ENCODE peak calls at places on chromosome 20, in five cellular contexts. W is K562, X is IMR-90, S is H1, Z is HCT116. H is an unnamed sample.

GRCh38 chr20:19683822-19684221 is 74.2 kb upstream of the RIN2 start:
- DNase-seq in W (no peak), X (no peak), S (no peak), Z (no peak), H (no peak)

GRCh38 chr20:59802471-59803221 is 130.8 kb downstream of the SYCP2 start:
- DNase-seq in W (no peak), X (no peak), S (no peak), Z (no peak), H (no peak)

GRCh38 chr20:24999568-24999967 is 7.0 kb upstream of the APMAP start:
- DNase-seq in W (no peak), X (no peak), S (no peak), Z (no peak), H (no peak)

GRCh38 chr20:62823688-62824475 is 7.0 kb downstream of the COL9A3 start:
- DNase-seq in W (no peak), X (no peak), S (peak; percentile 71), Z (no peak), H (no peak)

GRCh38 chr20:48615871-48616270 is 211.9 kb downstream of the PREX1 start:
- DNase-seq in W (no peak), X (no peak), S (no peak), Z (no peak), H (no peak)

GRCh38 chr20:59630526-59630925 is 26.2 kb downstream of the PHACTR3 start:
- DNase-seq in W (no peak), X (no peak), S (no peak), Z (no peak), H (no peak)

GRCh38 chr20:61288331-61288784 is 36.3 kb downstream of the CDH4 start:
- DNase-seq in W (no peak), X (no peak), S (peak; percentile 34), Z (no peak), H (no peak)

GRCh38 chr20:33092361-33092760 is 12.9 kb downstream of the BPIFB4 start:
- DNase-seq in W (no peak), X (no peak), S (no peak), Z (no peak), H (no peak)

GRCh38 chr20:44990425-44990824 is 24.1 kb downstream of the STK4 start:
- DNase-seq in W (no peak), X (no peak), S (no peak), Z (no peak), H (no peak)

GRCh38 chr20:2741463-2741862 is 48.9 kb downstream of the EBF4 start:
- DNase-seq in W (no peak), X (no peak), S (no peak), Z (no peak), H (no peak)

GRCh38 chr20:24501764-24502163 is 32.3 kb downstream of the SYNDIG1 start:
- DNase-seq in W (no peak), X (no peak), S (no peak), Z (no peak), H (no peak)

GRCh38 chr20:3751664-3752385 is 15.7 kb downstream of the ADISSP start:
- DNase-seq in W (no peak), X (no peak), S (peak; percentile 89), Z (no peak), H (peak; percentile 48)

GRCh38 chr20:21265457-21266190 is 37.5 kb upstream of the XRN2 start:
- DNase-seq in W (no peak), X (no peak), S (no peak), Z (no peak), H (no peak)

GRCh38 chr20:8933391-8933807 is 135.5 kb upstream of the PLCB4 start:
- DNase-seq in W (no peak), X (no peak), S (no peak), Z (no peak), H (no peak)

GRCh38 chr20:1391640-1392442 is 1.0 kb downstream of the FKBP1A start:
- DNase-seq in W (peak; percentile 32), X (peak; percentile 43), S (no peak), Z (no peak), H (no peak)

GRCh38 chr20:41141153-41141815 is 3.9 kb downstream of the PLCG1 start:
- DNase-seq in W (peak; percentile 29), X (peak; percentile 58), S (no peak), Z (no peak), H (no peak)

GRCh38 chr20:62066339-62066982 is 780 bp upstream of the TAF4 start:
- DNase-seq in W (peak; percentile 73), X (no peak), S (peak; percentile 79), Z (no peak), H (peak; percentile 61)

GRCh38 chr20:10074513-10074912 is 39.7 kb downstream of the ANKEF1 start:
- DNase-seq in W (no peak), X (peak; percentile 90), S (no peak), Z (peak; percentile 29), H (peak; percentile 75)

GRCh38 chr20:33024609-33025317 is 6.7 kb upstream of the BPIFB6 start:
- DNase-seq in W (no peak), X (no peak), S (no peak), Z (no peak), H (no peak)

GRCh38 chr20:17928633-17929311 is 39.8 kb downstream of the SNX5 start:
- DNase-seq in W (no peak), X (no peak), S (no peak), Z (no peak), H (no peak)

GRCh38 chr20:40254023-40254772 is 434.8 kb downstream of the MAFB start:
- DNase-seq in W (no peak), X (no peak), S (no peak), Z (no peak), H (no peak)

GRCh38 chr20:40754372-40754943 is 65.4 kb upstream of the MAFB start:
- DNase-seq in W (no peak), X (no peak), S (no peak), Z (no peak), H (no peak)

GRCh38 chr20:44491635-44492395 is 16.1 kb downstream of the TTPAL start:
- DNase-seq in W (no peak), X (peak; percentile 67), S (no peak), Z (no peak), H (no peak)

GRCh38 chr20:32018269-32019155 is 8.3 kb downstream of the CCM2L start:
- DNase-seq in W (peak; percentile 88), X (no peak), S (peak; percentile 99), Z (peak; percentile 81), H (peak; percentile 44)

GRCh38 chr20:51497542-51498467 is 44.7 kb downstream of the NFATC2 start:
- DNase-seq in W (no peak), X (peak; percentile 31), S (no peak), Z (no peak), H (no peak)

GRCh38 chr20:22438346-22438745 is 146.0 kb downstream of the FOXA2 start:
- DNase-seq in W (no peak), X (no peak), S (no peak), Z (no peak), H (no peak)

GRCh38 chr20:22438926-22439325 is 145.4 kb downstream of the FOXA2 start:
- DNase-seq in W (peak; percentile 10), X (no peak), S (no peak), Z (peak; percentile 4), H (peak; percentile 51)

GRCh38 chr20:22431419-22431818 is 153.0 kb downstream of the FOXA2 start:
- DNase-seq in W (no peak), X (no peak), S (no peak), Z (no peak), H (no peak)

GRCh38 chr20:22442318-22442717 is 142.1 kb downstream of the FOXA2 start:
- DNase-seq in W (no peak), X (no peak), S (no peak), Z (no peak), H (no peak)

GRCh38 chr20:22437354-22437753 is 147.0 kb downstream of the FOXA2 start:
- DNase-seq in W (no peak), X (no peak), S (no peak), Z (no peak), H (no peak)
- TF ChIP-seq CEBPB in W (no peak), X (no peak), S (no peak), Z (no peak), H (no peak)

DNA sequence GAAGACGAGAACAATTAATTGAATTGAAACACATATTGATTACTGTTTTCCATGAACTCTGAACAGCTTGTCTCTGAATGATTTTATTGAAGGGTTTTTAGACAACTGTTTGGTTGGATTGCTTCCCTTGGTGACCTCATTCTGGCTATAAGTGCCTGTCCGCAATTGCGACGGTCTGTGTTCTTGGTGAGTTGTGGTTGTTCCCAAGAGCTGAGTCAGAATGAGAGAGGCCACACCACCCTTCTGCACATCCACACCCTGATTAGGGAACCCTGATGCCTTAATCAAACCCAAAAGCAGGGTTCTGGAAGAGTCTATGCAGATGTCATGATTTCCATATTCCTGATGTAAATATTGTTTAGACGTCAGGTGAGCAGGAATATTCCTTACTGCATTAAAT is 747.0 kb downstream of the PTPRT start:
- DNase-seq in W (no peak), X (no peak), S (no peak), Z (no peak), H (no peak)
- TF ChIP-seq CEBPB in W (no peak), X (no peak), S (no peak), Z (no peak), H (no peak)

GRCh38 chr20:36628076-36628475 is 17.9 kb downstream of the SLA2 start:
- DNase-seq in W (no peak), X (peak; percentile 41), S (no peak), Z (no peak), H (no peak)

GRCh38 chr20:36632147-36632486 is 13.9 kb downstream of the SLA2 start:
- DNase-seq in W (no peak), X (no peak), S (no peak), Z (no peak), H (no peak)

GRCh38 chr20:36631651-36632050 is 14.3 kb downstream of the SLA2 start:
- DNase-seq in W (no peak), X (peak; percentile 28), S (no peak), Z (no peak), H (no peak)

GRCh38 chr20:36632487-36633284 is 13.3 kb downstream of the SLA2 start:
- DNase-seq in W (peak; percentile 46), X (no peak), S (peak; percentile 74), Z (no peak), H (no peak)

GRCh38 chr20:36629719-36630340 is 16.2 kb downstream of the SLA2 start:
- DNase-seq in W (no peak), X (no peak), S (no peak), Z (no peak), H (no peak)
- TF ChIP-seq CEBPB in W (no peak), X (no peak), S (no peak), Z (no peak), H (no peak)

DNA sequence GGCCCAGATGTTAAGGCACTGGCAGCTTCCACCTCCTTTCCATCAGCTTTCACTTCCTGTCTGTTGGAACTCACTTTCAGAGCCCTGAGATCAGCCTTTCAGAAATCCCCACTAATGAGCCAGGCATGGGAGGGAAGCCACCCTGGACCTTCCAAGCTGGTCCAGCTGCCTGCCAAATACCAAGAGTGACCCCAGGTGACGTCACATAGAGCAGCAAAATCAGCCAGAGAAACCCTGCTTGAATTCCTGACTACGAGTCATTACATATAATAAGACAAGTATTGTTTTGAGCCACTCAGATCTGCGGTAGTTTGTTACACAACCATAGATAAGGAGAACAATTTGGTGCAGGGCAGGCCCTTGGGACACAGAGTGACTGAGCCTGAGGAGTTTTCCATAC is 556.0 kb upstream of the JAG1 start:
- DNase-seq in W (no peak), X (peak; percentile 99), S (no peak), Z (peak; percentile 34), H (peak; percentile 66)
- TF ChIP-seq CEBPB in W (no peak), X (peak; percentile 92), S (no peak), Z (peak; percentile 44), H (peak; percentile 25)

DNA sequence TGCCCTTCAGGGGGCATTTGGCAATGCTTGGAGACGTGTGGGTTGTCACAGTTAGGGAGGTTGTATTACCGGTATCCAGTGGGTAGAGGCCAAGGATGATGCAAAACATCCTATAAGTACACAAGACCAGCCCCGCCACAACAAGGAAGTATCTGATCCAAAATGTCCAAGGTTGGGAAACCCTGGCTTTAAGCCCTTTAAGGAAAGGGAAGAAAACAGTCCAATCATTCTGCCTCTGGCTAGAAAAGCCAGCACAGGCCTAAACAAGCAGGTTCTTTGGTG is 3.6 kb upstream of the ZMYND8 start:
- DNase-seq in W (no peak), X (peak; percentile 64), S (no peak), Z (no peak), H (peak; percentile 96)
- TF ChIP-seq CEBPB in W (peak; percentile 66), X (peak; percentile 67), S (no peak), Z (peak; percentile 20), H (peak; percentile 93)

H was measured in A549.